ENCODE peak calls at places on chromosomes 5 and 9, in ten cellular contexts. P is GM10248; K is HS-5; E is non-pigmented ciliary epithelial cell; X is left cardiac atrium; V is lower lobe of right lung; T is HCT116; Z is stimulated activated CD8-positive, alpha-beta memory T cell treated with anti-CD3 and anti-CD28 coated beads, Interleukin-12 subunit alpha, Interleukin-12 subunit beta, amount 100 ng/mL, for 1 hour; U is caudate nucleus; O is NCI-H2029 treated with DMSO at 0.1 percent for 48 hours. I is an unnamed sample.
A peak's percentile ranks its signal among the peaks of the same experiment; 100 is the strongest.

GRCh38 chr5:73818357-73818756 is 192.4 kb downstream of the ARHGEF28 start:
- DNase-seq in P (no peak), K (no peak), E (peak; percentile 66), X (no peak), V (no peak), T (no peak), Z (no peak), U (no peak), O (no peak), I (no peak)

GRCh38 chr9:99142275-99142674 is 37.4 kb downstream of the TGFBR1 start:
- DNase-seq in P (no peak), K (no peak), E (no peak), X (no peak), V (no peak), T (no peak), Z (no peak), U (no peak), O (no peak), I (no peak)

GRCh38 chr5:34791761-34792244 is 47.2 kb upstream of the TTC23L start:
- DNase-seq in P (no peak), K (no peak), E (peak; percentile 48), X (no peak), V (no peak), T (no peak), Z (no peak), U (no peak), O (no peak), I (no peak)

GRCh38 chr5:178349147-178349527 is 116.5 kb upstream of the PHYKPL start:
- DNase-seq in P (no peak), K (no peak), E (no peak), X (no peak), V (peak; percentile 10), T (no peak), Z (no peak), U (no peak), O (no peak), I (no peak)

GRCh38 chr5:180414176-180414575 is 61.0 kb upstream of the GFPT2 start:
- DNase-seq in P (no peak), K (no peak), E (no peak), X (no peak), V (no peak), T (no peak), Z (no peak), U (no peak), O (no peak), I (no peak)

GRCh38 chr5:134098690-134099089 is 15.8 kb upstream of the TCF7 start:
- DNase-seq in P (no peak), K (no peak), E (no peak), X (no peak), V (no peak), T (no peak), Z (no peak), U (no peak), O (no peak), I (no peak)

GRCh38 chr5:28809811-28810750 is 1771.7 kb upstream of the CDH9 start:
- DNase-seq in P (peak; percentile 5), K (no peak), E (no peak), X (no peak), V (no peak), T (no peak), Z (no peak), U (no peak), O (no peak), I (no peak)

GRCh38 chr9:89352451-89352850 is 34.2 kb downstream of the SECISBP2 start:
- DNase-seq in P (no peak), K (no peak), E (no peak), X (no peak), V (no peak), T (no peak), Z (no peak), U (no peak), O (no peak), I (no peak)

GRCh38 chr5:41157272-41157671 is 56.1 kb downstream of the C6 start:
- DNase-seq in P (no peak), K (no peak), E (no peak), X (no peak), V (no peak), T (no peak), Z (no peak), U (no peak), O (no peak), I (no peak)

GRCh38 chr9:109745335-109746283 is 34.4 kb upstream of the PALM2AKAP2 start:
- DNase-seq in P (no peak), K (no peak), E (no peak), X (peak; percentile 74), V (peak; percentile 67), T (no peak), Z (no peak), U (no peak), O (peak; percentile 81), I (peak; percentile 92)

GRCh38 chr5:173496129-173496882 is 120.1 kb downstream of the BOD1 start:
- DNase-seq in P (no peak), K (no peak), E (no peak), X (peak; percentile 36), V (no peak), T (no peak), Z (no peak), U (no peak), O (no peak), I (no peak)

GRCh38 chr9:93081081-93081529 is 14.9 kb upstream of the CARD19 start:
- DNase-seq in P (no peak), K (no peak), E (no peak), X (no peak), V (peak; percentile 41), T (no peak), Z (no peak), U (no peak), O (no peak), I (peak; percentile 2)

GRCh38 chr5:4212071-4212739 is 616.6 kb downstream of the IRX1 start:
- DNase-seq in P (no peak), K (no peak), E (no peak), X (no peak), V (no peak), T (no peak), Z (no peak), U (no peak), O (no peak), I (no peak)

GRCh38 chr5:176341325-176342198 is 20.0 kb downstream of the KIAA1191 start:
- DNase-seq in P (no peak), K (no peak), E (no peak), X (no peak), V (no peak), T (no peak), Z (no peak), U (no peak), O (no peak), I (no peak)